ENCODE peak calls at places on chromosomes 11 and 22, in four cellular contexts. One of them, this sample, is unnamed. For H3K4me1, the result is how much of the 10 kb centered on the place peaks cover.

GRCh38 chr11:86947541-86947940 is 7.7 kb downstream of the FZD4 start:
- DNase-seq in right lobe of liver: no peak
- DNase-seq in CD8-positive, alpha-beta T cell: no peak
- DNase-seq in endodermal cell: no peak
- DNase-seq in this sample: no peak

GRCh38 chr11:130002846-130003716 is 446 bp upstream of the PRDM10 start:
- DNase-seq in right lobe of liver: peak
- DNase-seq in CD8-positive, alpha-beta T cell: peak
- DNase-seq in endodermal cell: peak
- DNase-seq in this sample: peak

GRCh38 chr22:46070722-46071450 is 79.4 kb upstream of the PPARA start:
- DNase-seq in right lobe of liver: peak
- DNase-seq in CD8-positive, alpha-beta T cell: peak
- DNase-seq in endodermal cell: peak
- DNase-seq in this sample: peak

GRCh38 chr11:128497057-128497957 is 90.1 kb downstream of the ETS1 start:
- DNase-seq in right lobe of liver: no peak
- DNase-seq in CD8-positive, alpha-beta T cell: no peak
- DNase-seq in endodermal cell: peak
- DNase-seq in this sample: no peak

GRCh38 chr11:57604289-57605010 is 7.0 kb downstream of the SERPING1 start:
- DNase-seq in right lobe of liver: no peak
- DNase-seq in CD8-positive, alpha-beta T cell: no peak
- DNase-seq in endodermal cell: no peak
- DNase-seq in this sample: no peak

GRCh38 chr11:119404872-119405271 is 18.1 kb downstream of the THY1 start:
- DNase-seq in right lobe of liver: no peak
- DNase-seq in CD8-positive, alpha-beta T cell: no peak
- DNase-seq in endodermal cell: no peak
- DNase-seq in this sample: no peak

GRCh38 chr22:20397498-20397897 is 3.5 kb downstream of the ZNF74 start:
- DNase-seq in right lobe of liver: no peak
- DNase-seq in CD8-positive, alpha-beta T cell: no peak
- DNase-seq in endodermal cell: no peak
- DNase-seq in this sample: no peak

GRCh38 chr11:61124574-61125309 is 22.5 kb downstream of the CD5 start:
- DNase-seq in right lobe of liver: no peak
- DNase-seq in CD8-positive, alpha-beta T cell: no peak
- DNase-seq in endodermal cell: no peak
- DNase-seq in this sample: peak

GRCh38 chr22:44597616-44598015 is 99.6 kb upstream of the RTL6 start:
- DNase-seq in right lobe of liver: no peak
- DNase-seq in CD8-positive, alpha-beta T cell: no peak
- DNase-seq in endodermal cell: no peak
- DNase-seq in this sample: no peak

GRCh38 chr11:122634507-122634906 is 21.0 kb upstream of the UBASH3B start:
- DNase-seq in right lobe of liver: no peak
- DNase-seq in CD8-positive, alpha-beta T cell: no peak
- DNase-seq in endodermal cell: peak
- DNase-seq in this sample: peak

GRCh38 chr11:126375726-126376125 is 20.2 kb downstream of the ST3GAL4 start:
- DNase-seq in right lobe of liver: no peak
- DNase-seq in CD8-positive, alpha-beta T cell: no peak
- DNase-seq in endodermal cell: no peak
- DNase-seq in this sample: no peak

GRCh38 chr11:123249354-123249753 is 54.3 kb upstream of the CLMP start:
- DNase-seq in right lobe of liver: no peak
- DNase-seq in CD8-positive, alpha-beta T cell: no peak
- DNase-seq in endodermal cell: no peak
- DNase-seq in this sample: no peak

GRCh38 chr11:19592842-19593241 is 119.8 kb upstream of the NAV2 start:
- DNase-seq in right lobe of liver: no peak
- DNase-seq in CD8-positive, alpha-beta T cell: no peak
- DNase-seq in endodermal cell: no peak
- DNase-seq in this sample: no peak

GRCh38 chr11:128886401-128887119 is 4.6 kb upstream of the KCNJ5 start:
- DNase-seq in right lobe of liver: no peak
- DNase-seq in CD8-positive, alpha-beta T cell: no peak
- DNase-seq in endodermal cell: peak
- DNase-seq in this sample: no peak

GRCh38 chr22:19137384-19138216 is 6.5 kb downstream of the TSSK2 start:
- DNase-seq in right lobe of liver: no peak
- DNase-seq in CD8-positive, alpha-beta T cell: no peak
- DNase-seq in endodermal cell: no peak
- DNase-seq in this sample: no peak

GRCh38 chr22:42648368-42649260 is 578 bp downstream of the CYB5R3 start:
- DNase-seq in right lobe of liver: peak
- DNase-seq in CD8-positive, alpha-beta T cell: peak
- DNase-seq in endodermal cell: no peak
- DNase-seq in this sample: peak

DNA sequence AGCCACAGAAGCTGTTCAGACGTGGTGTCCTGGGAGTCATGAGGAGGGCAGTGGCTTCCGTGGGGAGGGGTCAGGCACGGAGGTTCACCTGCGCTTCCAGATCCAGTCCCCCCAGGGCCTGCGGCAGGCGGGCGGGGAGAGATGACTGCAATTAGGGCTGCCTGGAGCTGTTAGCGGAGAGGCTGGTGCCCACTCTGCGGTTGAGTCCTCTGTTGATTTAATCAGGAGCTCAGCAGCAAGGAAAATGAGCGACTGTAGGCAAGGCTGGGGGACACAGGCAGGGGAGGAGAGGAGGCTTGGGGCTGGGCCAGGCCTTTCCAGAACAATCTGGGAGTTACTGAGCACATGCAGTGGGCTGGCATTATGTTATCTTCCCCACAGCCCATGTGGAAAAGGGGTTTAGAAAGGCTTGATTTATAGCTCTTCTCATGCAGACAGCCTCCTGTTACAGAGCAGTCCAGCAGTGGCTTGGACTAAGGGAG is 13.1 kb downstream of the PLCB3 start:
- DNase-seq in right lobe of liver: no peak
- DNase-seq in CD8-positive, alpha-beta T cell: no peak
- DNase-seq in endodermal cell: no peak
- DNase-seq in this sample: no peak
- H3K4me1 ChIP-seq in right lobe of liver: under half
- H3K4me1 ChIP-seq in CD8-positive, alpha-beta T cell: under half
- H3K4me1 ChIP-seq in endodermal cell: under half
- H3K4me1 ChIP-seq in this sample: under half

DNA sequence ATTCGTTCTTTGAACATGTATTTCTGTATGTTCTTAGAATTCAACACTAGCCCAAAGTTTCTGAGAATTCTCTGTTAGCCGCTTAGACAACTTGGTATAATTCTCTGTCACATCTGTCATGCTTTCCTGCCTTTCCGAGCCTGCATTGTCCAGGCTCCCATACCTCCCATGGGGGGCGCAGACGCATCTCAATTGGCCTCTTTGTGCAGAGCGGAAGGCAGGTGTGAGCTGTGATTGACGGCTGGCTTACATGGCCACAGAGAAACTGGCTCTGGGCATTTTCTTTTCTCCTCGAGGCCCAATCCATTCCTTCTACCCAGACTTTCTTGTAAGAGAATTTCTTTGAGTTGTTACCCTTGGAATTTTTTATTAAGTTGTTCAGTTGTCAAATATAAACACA is 132.7 kb upstream of the SESN3 start:
- DNase-seq in right lobe of liver: no peak
- DNase-seq in CD8-positive, alpha-beta T cell: no peak
- DNase-seq in endodermal cell: peak
- DNase-seq in this sample: no peak
- TF ChIP-seq CTCF in right lobe of liver: no peak
- TF ChIP-seq CTCF in CD8-positive, alpha-beta T cell: no peak
- TF ChIP-seq CTCF in endodermal cell: peak
- TF ChIP-seq CTCF in this sample: no peak

GRCh38 chr11:32861850-32862577 is 30.6 kb upstream of the QSER1 start:
- DNase-seq in right lobe of liver: no peak
- DNase-seq in CD8-positive, alpha-beta T cell: no peak
- DNase-seq in endodermal cell: no peak
- DNase-seq in this sample: no peak

GRCh38 chr11:32864555-32864954 is 28.1 kb upstream of the QSER1 start:
- DNase-seq in right lobe of liver: no peak
- DNase-seq in CD8-positive, alpha-beta T cell: no peak
- DNase-seq in endodermal cell: no peak
- DNase-seq in this sample: no peak

DNA sequence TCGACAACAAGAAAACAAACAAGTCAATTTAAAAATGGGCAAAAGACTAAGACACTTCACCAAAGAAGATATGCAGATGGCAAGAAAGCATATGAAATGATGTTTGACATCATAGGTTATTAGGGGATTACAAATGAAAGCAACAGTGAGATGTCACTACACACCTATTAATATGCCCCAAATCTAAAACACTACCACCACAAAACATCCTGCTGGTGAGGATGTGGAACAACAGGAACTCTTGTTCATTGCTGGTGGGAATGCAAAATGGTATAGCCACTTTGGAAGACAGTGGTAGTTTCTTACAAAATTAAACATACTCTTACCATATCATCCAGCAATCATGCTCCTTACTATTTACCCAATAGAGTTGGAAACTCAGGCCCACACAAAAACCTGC is 29.0 kb downstream of the PRRG4 start:
- DNase-seq in right lobe of liver: no peak
- DNase-seq in CD8-positive, alpha-beta T cell: no peak
- DNase-seq in endodermal cell: no peak
- DNase-seq in this sample: no peak
- H3K4me1 ChIP-seq in right lobe of liver: under half
- H3K4me1 ChIP-seq in CD8-positive, alpha-beta T cell: under half
- H3K4me1 ChIP-seq in endodermal cell: under half
- H3K4me1 ChIP-seq in this sample: under half

GRCh38 chr11:48043998-48044512 is 63.7 kb downstream of the PTPRJ start:
- DNase-seq in right lobe of liver: no peak
- DNase-seq in CD8-positive, alpha-beta T cell: no peak
- DNase-seq in endodermal cell: no peak
- DNase-seq in this sample: no peak

GRCh38 chr11:48047616-48048015 is 67.3 kb downstream of the PTPRJ start:
- DNase-seq in right lobe of liver: no peak
- DNase-seq in CD8-positive, alpha-beta T cell: no peak
- DNase-seq in endodermal cell: no peak
- DNase-seq in this sample: peak

GRCh38 chr11:48044577-48044976 is 64.2 kb downstream of the PTPRJ start:
- DNase-seq in right lobe of liver: no peak
- DNase-seq in CD8-positive, alpha-beta T cell: no peak
- DNase-seq in endodermal cell: no peak
- DNase-seq in this sample: peak

GRCh38 chr11:48043111-48043997 is 63.0 kb downstream of the PTPRJ start:
- DNase-seq in right lobe of liver: no peak
- DNase-seq in CD8-positive, alpha-beta T cell: no peak
- DNase-seq in endodermal cell: no peak
- DNase-seq in this sample: no peak

GRCh38 chr11:48045536-48045935 is 65.2 kb downstream of the PTPRJ start:
- DNase-seq in right lobe of liver: no peak
- DNase-seq in CD8-positive, alpha-beta T cell: no peak
- DNase-seq in endodermal cell: no peak
- DNase-seq in this sample: peak
- TF ChIP-seq CTCF in right lobe of liver: no peak
- TF ChIP-seq CTCF in CD8-positive, alpha-beta T cell: no peak
- TF ChIP-seq CTCF in endodermal cell: no peak
- TF ChIP-seq CTCF in this sample: no peak

GRCh38 chr22:37565830-37566229 is 5.5 kb downstream of the CDC42EP1 start:
- DNase-seq in right lobe of liver: no peak
- DNase-seq in CD8-positive, alpha-beta T cell: no peak
- DNase-seq in endodermal cell: no peak
- DNase-seq in this sample: no peak

GRCh38 chr22:37562049-37562784 is 1.9 kb downstream of the CDC42EP1 start:
- DNase-seq in right lobe of liver: no peak
- DNase-seq in CD8-positive, alpha-beta T cell: no peak
- DNase-seq in endodermal cell: no peak
- DNase-seq in this sample: no peak

GRCh38 chr22:37561209-37562048 is 1.1 kb downstream of the CDC42EP1 start:
- DNase-seq in right lobe of liver: peak
- DNase-seq in CD8-positive, alpha-beta T cell: peak
- DNase-seq in endodermal cell: peak
- DNase-seq in this sample: peak

GRCh38 chr22:37564111-37564711 is 3.9 kb downstream of the CDC42EP1 start:
- DNase-seq in right lobe of liver: no peak
- DNase-seq in CD8-positive, alpha-beta T cell: no peak
- DNase-seq in endodermal cell: no peak
- DNase-seq in this sample: no peak

DNA sequence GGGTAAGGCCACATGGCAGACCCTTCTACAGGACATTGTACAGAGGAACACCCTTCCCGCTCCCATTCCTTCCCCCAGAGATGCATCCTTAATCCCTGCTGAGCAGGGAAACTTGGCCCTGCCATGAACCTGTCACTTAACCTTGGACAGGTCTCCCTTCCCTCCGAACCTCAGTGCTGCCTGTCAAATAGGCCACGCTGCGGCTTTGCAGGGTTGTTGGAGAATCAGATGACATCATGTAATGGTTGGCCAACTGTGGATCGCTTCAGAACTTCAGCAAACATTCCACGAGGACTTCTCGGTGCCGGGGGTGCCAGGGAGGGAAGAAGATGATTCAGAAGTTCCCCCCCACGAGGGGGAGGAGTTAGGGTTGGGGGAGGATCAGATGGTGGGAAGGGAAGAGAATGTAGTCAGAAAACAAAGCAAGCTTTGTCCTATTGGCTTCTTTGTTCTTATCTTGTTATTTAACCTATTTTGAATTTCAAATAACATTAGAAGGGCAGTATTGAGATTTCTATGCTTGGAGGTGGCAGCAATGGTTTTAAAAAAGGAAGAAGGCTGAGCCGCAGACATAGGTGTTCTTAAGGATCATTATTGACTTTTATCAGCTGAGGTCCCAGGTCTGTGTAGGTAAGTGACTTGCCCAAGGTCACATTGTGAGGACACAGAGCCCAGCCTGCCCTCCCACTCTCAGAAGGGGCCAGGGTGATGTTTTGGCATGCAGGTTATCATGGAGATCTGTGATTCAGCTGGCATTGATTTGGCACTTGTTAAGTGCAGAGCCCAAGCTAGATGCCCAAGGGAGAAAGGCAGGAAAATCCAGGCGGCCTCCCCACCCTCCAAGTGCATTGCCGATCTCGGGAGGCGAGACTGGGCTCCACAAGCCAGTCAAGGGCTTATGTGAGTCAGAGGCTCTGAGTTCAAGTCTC is 3.1 kb downstream of the CDC42EP1 start:
- DNase-seq in right lobe of liver: peak
- DNase-seq in CD8-positive, alpha-beta T cell: no peak
- DNase-seq in endodermal cell: peak
- DNase-seq in this sample: peak
- H3K4me1 ChIP-seq in right lobe of liver: under half
- H3K4me1 ChIP-seq in CD8-positive, alpha-beta T cell: under half
- H3K4me1 ChIP-seq in endodermal cell: under half
- H3K4me1 ChIP-seq in this sample: under half

This sample was measured in kidney.